ENCODE peak calls at places on chromosomes 2 and 18, in five cellular contexts. One of them, this sample, is unnamed.

GRCh38 chr2:25176541-25177368 is 8.4 kb upstream of the POMC start:
- DNase-seq in H1: no peak
- DNase-seq in IMR-90: no peak
- DNase-seq in neuronal stem cell: no peak
- DNase-seq in H9: no peak
- DNase-seq in this sample: peak

GRCh38 chr2:71462056-71462605 is 8.8 kb downstream of the DYSF start:
- DNase-seq in IMR-90: no peak
- DNase-seq in H1: peak
- DNase-seq in H9: peak
- DNase-seq in neuronal stem cell: no peak
- DNase-seq in this sample: no peak

GRCh38 chr2:79219383-79219988 is 59.9 kb upstream of the REG3A start:
- DNase-seq in IMR-90: peak
- DNase-seq in H1: peak
- DNase-seq in H9: peak
- DNase-seq in neuronal stem cell: peak
- DNase-seq in this sample: peak

GRCh38 chr18:8686556-8686955 is 18.8 kb upstream of the MTCL1 start:
- DNase-seq in H9: no peak
- DNase-seq in neuronal stem cell: no peak
- DNase-seq in IMR-90: no peak
- DNase-seq in H1: no peak
- DNase-seq in this sample: peak

GRCh38 chr2:2590796-2591541 is 259.9 kb upstream of the MYT1L start:
- DNase-seq in neuronal stem cell: no peak
- DNase-seq in H9: no peak
- DNase-seq in IMR-90: no peak
- DNase-seq in H1: no peak
- DNase-seq in this sample: no peak

GRCh38 chr2:232641153-232641845 is 7.9 kb downstream of the EFHD1 start:
- DNase-seq in H1: no peak
- DNase-seq in neuronal stem cell: no peak
- DNase-seq in H9: no peak
- DNase-seq in IMR-90: no peak
- DNase-seq in this sample: peak

GRCh38 chr2:26068602-26069298 is 34.9 kb downstream of the RAB10 start:
- DNase-seq in H1: no peak
- DNase-seq in neuronal stem cell: no peak
- DNase-seq in H9: no peak
- DNase-seq in IMR-90: peak
- DNase-seq in this sample: peak

GRCh38 chr2:66364495-66364992 is 70.4 kb upstream of the MEIS1 start:
- DNase-seq in neuronal stem cell: no peak
- DNase-seq in H1: no peak
- DNase-seq in H9: no peak
- DNase-seq in IMR-90: peak
- DNase-seq in this sample: no peak

GRCh38 chr18:37309059-37309458 is 256.5 kb downstream of the CELF4 start:
- DNase-seq in H1: no peak
- DNase-seq in IMR-90: no peak
- DNase-seq in neuronal stem cell: no peak
- DNase-seq in H9: no peak
- DNase-seq in this sample: no peak

GRCh38 chr2:216685327-216685875 is 9.9 kb downstream of the IGFBP5 start:
- DNase-seq in neuronal stem cell: no peak
- DNase-seq in H9: no peak
- DNase-seq in IMR-90: no peak
- DNase-seq in H1: no peak
- DNase-seq in this sample: no peak
- H2BK5ac ChIP-seq in neuronal stem cell: no peak
- H2BK5ac ChIP-seq in H9: no peak
- H2BK5ac ChIP-seq in IMR-90: no peak
- H2BK5ac ChIP-seq in H1: no peak
- H2BK5ac ChIP-seq in this sample: no peak

GRCh38 chr2:149084924-149085795 is 46.7 kb downstream of the LYPD6B start:
- DNase-seq in neuronal stem cell: no peak
- DNase-seq in IMR-90: no peak
- DNase-seq in H9: no peak
- DNase-seq in H1: no peak
- DNase-seq in this sample: no peak
- H3K18ac ChIP-seq in neuronal stem cell: no peak
- H3K18ac ChIP-seq in IMR-90: no peak
- H3K18ac ChIP-seq in H9: no peak
- H3K18ac ChIP-seq in H1: no peak
- H3K18ac ChIP-seq in this sample: no peak

GRCh38 chr2:186164325-186164724 is 321.7 kb upstream of the ZC3H15 start:
- DNase-seq in neuronal stem cell: no peak
- DNase-seq in H9: no peak
- DNase-seq in H1: no peak
- DNase-seq in IMR-90: no peak
- DNase-seq in this sample: no peak
- H2BK5ac ChIP-seq in neuronal stem cell: no peak
- H2BK5ac ChIP-seq in H9: no peak
- H2BK5ac ChIP-seq in H1: no peak
- H2BK5ac ChIP-seq in IMR-90: no peak
- H2BK5ac ChIP-seq in this sample: no peak

DNA sequence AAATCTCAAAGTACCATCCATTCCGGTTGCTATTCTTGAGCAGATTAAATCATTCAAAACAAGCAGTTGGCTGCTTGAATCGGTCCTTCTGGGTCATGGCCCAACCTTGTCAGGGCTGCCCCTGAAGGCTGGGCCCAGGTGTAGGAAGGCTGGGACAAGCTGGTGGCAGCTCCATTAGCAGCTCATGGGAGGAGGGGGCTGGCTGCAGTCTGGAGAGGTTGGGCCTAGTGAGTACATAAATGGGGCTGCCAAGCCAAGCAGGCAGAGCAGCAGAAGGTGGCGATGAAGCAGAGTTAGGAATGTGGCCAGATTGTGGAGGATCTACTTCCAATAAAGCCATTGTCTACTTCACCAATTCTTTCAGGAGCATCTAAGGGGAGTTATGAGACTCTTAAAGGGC is 81.4 kb downstream of the ADCYAP1 start:
- DNase-seq in IMR-90: no peak
- DNase-seq in H1: no peak
- DNase-seq in neuronal stem cell: no peak
- DNase-seq in H9: peak
- DNase-seq in this sample: peak
- H3K18ac ChIP-seq in IMR-90: no peak
- H3K18ac ChIP-seq in H1: no peak
- H3K18ac ChIP-seq in neuronal stem cell: no peak
- H3K18ac ChIP-seq in H9: no peak
- H3K18ac ChIP-seq in this sample: no peak

GRCh38 chr2:200305797-200306718 is at the start of gene SPATS2L:
- DNase-seq in H1: peak
- DNase-seq in neuronal stem cell: peak
- DNase-seq in H9: peak
- DNase-seq in IMR-90: peak
- DNase-seq in this sample: peak
- H2BK5ac ChIP-seq in H1: peak
- H2BK5ac ChIP-seq in neuronal stem cell: peak
- H2BK5ac ChIP-seq in H9: peak
- H2BK5ac ChIP-seq in IMR-90: peak
- H2BK5ac ChIP-seq in this sample: peak

GRCh38 chr18:79458131-79458838 is 62.6 kb downstream of the NFATC1 start:
- DNase-seq in H1: no peak
- DNase-seq in H9: no peak
- DNase-seq in IMR-90: peak
- DNase-seq in neuronal stem cell: peak
- DNase-seq in this sample: peak
- H3K18ac ChIP-seq in H1: no peak
- H3K18ac ChIP-seq in H9: no peak
- H3K18ac ChIP-seq in IMR-90: no peak
- H3K18ac ChIP-seq in neuronal stem cell: peak
- H3K18ac ChIP-seq in this sample: no peak

GRCh38 chr2:27705851-27706622 is 42.3 kb downstream of the SLC4A1AP start:
- DNase-seq in IMR-90: peak
- DNase-seq in H9: no peak
- DNase-seq in neuronal stem cell: no peak
- DNase-seq in H1: no peak
- DNase-seq in this sample: peak

GRCh38 chr2:27701676-27702075 is 38.0 kb downstream of the SLC4A1AP start:
- DNase-seq in H1: no peak
- DNase-seq in neuronal stem cell: no peak
- DNase-seq in H9: no peak
- DNase-seq in IMR-90: no peak
- DNase-seq in this sample: no peak

GRCh38 chr2:27702302-27702701 is 38.6 kb downstream of the SLC4A1AP start:
- DNase-seq in neuronal stem cell: no peak
- DNase-seq in H1: no peak
- DNase-seq in IMR-90: no peak
- DNase-seq in H9: no peak
- DNase-seq in this sample: no peak

GRCh38 chr2:27703638-27704341 is 40.1 kb downstream of the SLC4A1AP start:
- DNase-seq in neuronal stem cell: peak
- DNase-seq in H1: peak
- DNase-seq in H9: peak
- DNase-seq in IMR-90: peak
- DNase-seq in this sample: peak

DNA sequence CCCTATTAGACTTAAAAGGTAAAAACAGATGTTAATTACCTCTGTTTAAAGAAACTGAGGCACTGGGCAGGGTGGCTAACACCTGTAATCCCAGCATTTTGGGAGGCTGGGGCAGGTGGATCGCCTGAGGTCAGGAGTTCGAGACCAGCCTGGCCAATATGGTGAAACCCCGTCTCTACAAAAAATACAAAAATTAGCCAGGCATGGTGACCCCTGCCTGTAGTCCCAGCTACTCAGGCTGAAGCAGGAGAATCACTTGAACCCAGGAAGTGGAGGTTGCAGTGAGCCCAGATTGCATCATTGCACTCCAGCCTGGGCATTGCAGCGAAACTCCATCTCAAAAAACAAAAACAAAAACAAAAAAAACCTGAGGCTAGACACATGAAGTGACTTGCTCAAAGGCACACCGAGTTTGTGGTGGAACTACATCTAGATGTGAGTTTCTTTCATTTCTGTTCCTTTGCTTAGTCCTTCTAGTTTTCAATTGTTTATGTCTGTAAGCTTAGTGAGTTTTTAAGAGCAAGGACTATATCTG is 40.7 kb downstream of the SLC4A1AP start:
- DNase-seq in IMR-90: no peak
- DNase-seq in H1: no peak
- DNase-seq in H9: no peak
- DNase-seq in neuronal stem cell: no peak
- DNase-seq in this sample: no peak
- H2BK5ac ChIP-seq in IMR-90: peak
- H2BK5ac ChIP-seq in H1: no peak
- H2BK5ac ChIP-seq in H9: no peak
- H2BK5ac ChIP-seq in neuronal stem cell: no peak
- H2BK5ac ChIP-seq in this sample: no peak

GRCh38 chr2:237177052-237177451 is 91.4 kb downstream of the COPS8 start:
- DNase-seq in IMR-90: no peak
- DNase-seq in neuronal stem cell: no peak
- DNase-seq in H1: no peak
- DNase-seq in H9: no peak
- DNase-seq in this sample: no peak
- H3K18ac ChIP-seq in IMR-90: peak
- H3K18ac ChIP-seq in neuronal stem cell: no peak
- H3K18ac ChIP-seq in H1: no peak
- H3K18ac ChIP-seq in H9: no peak
- H3K18ac ChIP-seq in this sample: no peak